ENCODE peak calls at places on chromosomes 11 and 22, in ten cellular contexts. D, Z, M, N, U, E, R, Y, T and X are unnamed samples. For H3K4me1, the result is how much of the 10 kb centered on the place peaks cover.

GRCh38 chr22:33526434-33527107 is 393.7 kb downstream of the LARGE1 start:
- DNase-seq in Y (no peak), R (no peak), U (no peak), E (no peak), N (no peak), M (no peak), D (no peak), T (no peak), Z (no peak), X (no peak)

GRCh38 chr22:37314315-37315046 is 32.2 kb downstream of the CYTH4 start:
- DNase-seq in T (no peak), N (peak), E (no peak), D (no peak), Z (no peak), R (no peak), Y (no peak), M (no peak), U (no peak), X (no peak)

GRCh38 chr11:76799061-76799804 is 16.1 kb downstream of the TSKU start:
- DNase-seq in D (peak), N (peak), Z (peak), U (peak), M (peak), Y (peak), E (peak), T (peak), R (peak), X (peak)

GRCh38 chr22:30252411-30253204 is 6.0 kb upstream of the LIF start:
- DNase-seq in Y (no peak), U (no peak), E (no peak), D (no peak), Z (no peak), T (peak), R (no peak), N (no peak), M (no peak), X (no peak)

GRCh38 chr11:85440273-85440672 is 186.9 kb downstream of the DLG2 start:
- DNase-seq in E (no peak), R (no peak), M (no peak), Z (no peak), D (no peak), T (no peak), N (no peak), Y (no peak), U (no peak), X (no peak)

GRCh38 chr22:38861170-38861874 is 10.7 kb downstream of the CBX6 start:
- DNase-seq in N (no peak), Z (no peak), U (no peak), T (no peak), M (no peak), D (no peak), E (no peak), Y (no peak), R (no peak), X (no peak)

GRCh38 chr11:84671325-84672019 is 955.7 kb downstream of the DLG2 start:
- DNase-seq in N (no peak), U (peak), T (no peak), Y (no peak), M (no peak), E (no peak), R (no peak), D (no peak), Z (no peak), X (no peak)

GRCh38 chr11:45677811-45678515 is 12.5 kb upstream of the CHST1 start:
- DNase-seq in U (no peak), M (no peak), D (no peak), Y (no peak), R (no peak), T (no peak), E (peak), N (no peak), Z (no peak), X (no peak)

GRCh38 chr11:34150494-34151151 is 45.2 kb downstream of the NAT10 start:
- DNase-seq in Y (no peak), M (no peak), Z (no peak), E (no peak), D (no peak), T (no peak), R (no peak), U (no peak), N (no peak), X (no peak)

GRCh38 chr11:3195251-3196160 is 23.1 kb downstream of the MRGPRG start:
- DNase-seq in Y (no peak), N (no peak), U (peak), D (no peak), R (no peak), T (no peak), M (no peak), Z (no peak), E (no peak), X (no peak)

GRCh38 chr11:131186629-131187075 is 183.8 kb upstream of the NTM start:
- DNase-seq in R (no peak), E (peak), N (no peak), Y (no peak), T (no peak), Z (no peak), U (no peak), M (no peak), D (no peak), X (no peak)

DNA sequence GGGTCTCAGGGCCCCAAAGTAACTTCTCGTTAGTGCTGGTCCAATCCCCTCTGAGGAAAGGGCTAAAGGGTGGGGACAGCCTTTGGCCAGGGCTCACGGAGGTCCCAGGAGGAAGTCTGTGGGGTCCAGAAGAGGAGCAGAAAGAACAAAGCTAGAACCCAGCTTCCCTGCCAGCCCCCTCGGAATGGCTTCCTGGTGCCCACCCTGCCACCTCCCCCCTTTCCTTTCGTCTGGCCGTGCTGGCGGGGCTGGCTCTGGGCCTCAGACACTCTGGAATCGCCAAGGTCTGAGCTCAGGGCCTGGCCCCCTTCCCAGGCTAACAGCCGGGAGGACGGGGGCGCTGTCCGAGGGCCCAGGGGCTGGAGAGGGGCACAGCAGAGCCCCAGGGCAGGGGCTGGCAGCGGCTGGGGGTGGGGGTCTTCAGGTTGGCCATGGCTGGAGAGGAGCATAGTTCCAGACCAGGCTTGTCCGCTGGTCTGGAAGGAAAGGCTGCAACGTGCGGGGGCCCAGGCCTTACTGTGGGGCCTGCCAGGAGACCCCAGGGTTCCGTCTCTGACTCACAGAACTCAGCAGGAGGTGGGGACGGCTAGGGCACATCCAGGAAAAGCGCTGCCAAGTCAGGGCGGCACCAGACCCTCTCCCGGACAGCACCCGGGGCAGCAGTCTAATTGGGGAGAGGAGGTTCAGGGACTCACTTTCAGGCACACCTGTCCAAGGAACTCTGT is 788 bp upstream of the LTBP3 start:
- DNase-seq in M (peak), R (no peak), N (no peak), D (peak), Z (peak), Y (peak), U (no peak), T (no peak), E (no peak), X (no peak)
- H3K4me1 ChIP-seq in M (half or more), R (half or more), N (under half), D (under half), Z (half or more), Y (half or more), U (half or more), T (half or more), E (under half), X (under half)

GRCh38 chr11:72587696-72588095 is 86.5 kb downstream of the PDE2A start:
- DNase-seq in E (no peak), Z (no peak), U (no peak), N (no peak), T (no peak), Y (no peak), R (no peak), D (no peak), M (no peak), X (no peak)

GRCh38 chr11:72588656-72589410 is 85.4 kb downstream of the PDE2A start:
- DNase-seq in R (no peak), D (no peak), Y (no peak), T (no peak), M (no peak), U (no peak), N (no peak), Z (no peak), E (no peak), X (no peak)

GRCh38 chr11:72591023-72591422 is 83.2 kb downstream of the PDE2A start:
- DNase-seq in M (no peak), N (no peak), U (no peak), D (no peak), R (no peak), T (no peak), E (no peak), Z (no peak), Y (no peak), X (no peak)

GRCh38 chr11:72591785-72592490 is 82.3 kb downstream of the PDE2A start:
- DNase-seq in T (no peak), Y (no peak), R (no peak), E (no peak), D (no peak), Z (no peak), N (peak), U (no peak), M (no peak), X (no peak)

GRCh38 chr11:72589802-72590761 is 84.1 kb downstream of the PDE2A start:
- DNase-seq in M (no peak), N (peak), D (peak), U (peak), Z (peak), T (no peak), E (peak), R (no peak), Y (peak), X (no peak)
- H3K27ac ChIP-seq in M (no peak), N (no peak), D (no peak), U (no peak), Z (no peak), T (no peak), E (no peak), R (no peak), Y (no peak), X (no peak)

GRCh38 chr11:72971211-72971610 is 157.0 kb downstream of the ATG16L2 start:
- DNase-seq in D (no peak), Y (no peak), R (no peak), U (no peak), Z (no peak), M (no peak), E (no peak), T (no peak), N (no peak), X (no peak)

GRCh38 chr11:72975778-72976520 is 161.7 kb downstream of the ATG16L2 start:
- DNase-seq in Y (no peak), D (no peak), M (no peak), E (no peak), U (peak), R (no peak), T (peak), Z (no peak), N (no peak), X (no peak)

GRCh38 chr11:72971611-72972010 is 157.4 kb downstream of the ATG16L2 start:
- DNase-seq in N (no peak), Z (no peak), Y (no peak), D (no peak), T (no peak), M (no peak), E (no peak), U (no peak), R (no peak), X (no peak)

GRCh38 chr11:72972541-72973128 is 158.4 kb downstream of the ATG16L2 start:
- DNase-seq in R (no peak), D (no peak), U (peak), Y (no peak), M (no peak), T (no peak), Z (no peak), N (no peak), E (no peak), X (no peak)

DNA sequence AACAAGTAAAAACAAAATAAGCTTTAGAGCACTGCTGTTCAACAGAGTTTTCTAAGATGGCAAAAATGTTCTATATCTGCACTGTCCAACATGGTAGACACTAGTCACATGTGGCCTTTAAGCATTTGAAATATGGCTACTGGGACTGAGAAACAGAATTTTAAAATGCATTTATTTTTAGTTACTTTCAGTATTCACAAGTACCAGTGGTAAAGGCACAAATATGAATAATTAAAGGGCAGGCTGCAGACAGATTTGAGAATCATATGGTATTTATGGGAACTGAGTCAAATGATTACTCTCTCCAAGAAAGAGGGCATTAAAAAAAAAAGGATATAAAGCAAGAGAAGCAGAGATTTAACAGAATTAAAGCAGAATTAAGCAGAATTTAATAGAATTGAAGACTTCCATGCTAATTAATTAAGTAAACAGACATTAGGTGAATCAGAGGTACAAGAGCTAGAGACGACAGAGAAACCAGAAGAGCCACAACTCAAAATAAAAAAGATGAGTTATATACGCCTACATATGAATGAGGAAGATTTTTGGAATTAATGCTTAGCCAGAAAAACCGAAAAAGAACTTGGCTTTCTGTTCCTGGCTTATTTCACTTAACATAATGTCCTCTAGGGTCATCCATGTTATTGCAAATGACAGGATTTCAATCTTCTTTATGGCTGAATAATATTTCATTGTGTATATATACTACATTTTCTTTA is 160.4 kb downstream of the ATG16L2 start:
- DNase-seq in N (no peak), U (no peak), D (no peak), M (no peak), R (no peak), T (no peak), Y (no peak), Z (no peak), E (no peak), X (no peak)
- H3K4me1 ChIP-seq in N (under half), U (under half), D (under half), M (under half), R (under half), T (under half), Y (under half), Z (under half), E (under half), X (under half)

DNA sequence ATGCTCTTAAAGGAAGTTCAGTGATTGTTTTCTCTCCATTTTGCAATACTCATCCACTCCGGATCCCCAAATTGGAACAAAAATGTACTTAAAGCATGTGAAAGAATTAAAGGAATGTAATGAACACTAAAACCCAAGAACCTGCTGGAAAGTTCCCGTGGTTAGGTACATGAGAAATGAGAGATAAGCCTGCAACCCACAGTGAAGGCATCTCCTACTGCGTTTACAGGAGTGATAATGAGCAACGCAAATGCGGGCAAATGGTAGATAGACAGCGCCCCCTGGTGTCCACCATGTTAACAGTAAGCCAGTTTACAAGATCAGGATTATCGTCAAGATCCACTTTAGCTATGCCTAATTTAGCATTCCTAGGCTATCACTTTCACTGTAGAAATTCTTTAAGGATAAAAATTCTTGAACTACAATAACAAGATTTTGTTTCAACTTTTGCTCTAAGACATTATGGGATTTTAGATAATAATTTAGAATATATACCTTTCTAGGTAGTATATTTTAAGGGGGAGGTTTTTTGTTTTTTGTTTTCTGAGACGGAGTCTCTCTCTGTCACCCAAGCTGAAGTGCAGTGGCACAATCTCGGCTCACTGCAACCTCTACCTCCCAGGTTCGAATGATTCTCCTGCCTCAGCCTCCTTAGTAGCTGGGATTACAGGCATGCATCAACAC is 29.9 kb downstream of the ALG9 start:
- DNase-seq in D (peak), N (peak), R (peak), Y (peak), Z (peak), E (peak), U (peak), T (peak), M (peak), X (peak)
- H3K27ac ChIP-seq in D (no peak), N (no peak), R (peak), Y (no peak), Z (peak), E (no peak), U (peak), T (no peak), M (peak), X (no peak)

DNA sequence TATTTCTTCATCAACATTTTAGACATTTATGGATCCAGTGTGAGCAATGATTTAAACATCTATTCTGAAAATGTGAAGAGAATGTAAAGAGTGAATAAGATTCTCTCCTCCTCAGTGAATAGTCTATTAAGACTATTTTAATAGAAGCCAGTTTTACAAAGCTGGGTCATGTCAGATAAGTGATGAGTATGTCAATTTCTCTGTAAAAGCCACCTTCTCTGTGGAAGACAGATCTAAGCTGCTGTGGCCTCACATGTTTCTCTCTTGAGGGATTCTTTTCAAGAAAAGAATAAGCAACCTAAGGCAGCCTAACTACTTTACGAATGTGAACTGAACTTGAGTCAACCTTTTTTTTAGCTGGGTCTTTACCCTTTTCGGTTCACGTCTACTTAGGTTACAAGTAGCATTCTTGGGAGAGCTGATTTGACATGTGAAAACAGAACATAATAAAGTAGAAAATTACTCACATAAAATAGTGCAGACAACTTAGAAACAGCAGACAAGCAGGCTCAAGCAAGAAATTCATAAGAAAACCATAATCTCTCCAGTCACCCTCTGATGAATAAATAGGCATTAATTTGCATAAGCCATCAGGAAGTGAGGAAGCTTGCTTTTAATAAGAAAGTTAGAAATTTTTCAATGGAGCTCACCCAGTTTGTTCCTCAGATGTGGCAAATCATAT is 9.9 kb downstream of the CTSC start:
- DNase-seq in T (no peak), U (no peak), Y (no peak), M (no peak), D (no peak), N (no peak), Z (no peak), E (no peak), R (no peak), X (no peak)
- H3K4me1 ChIP-seq in T (under half), U (under half), Y (under half), M (under half), D (under half), N (under half), Z (under half), E (under half), R (under half), X (under half)